ENCODE peak calls at places on chromosomes 13 and 19, in ten cellular contexts. J, Y, L, M, F, S, T, E, K and V are unnamed samples.

GRCh38 chr19:14437578-14438140 is 4.6 kb downstream of the PKN1 start:
- DNase-seq in J (no peak), Y (no peak), L (no peak), M (no peak), F (no peak), S (no peak), T (peak), E (no peak), K (peak), V (peak)

GRCh38 chr19:16873603-16874002 is 15.2 kb upstream of the F2RL3 start:
- DNase-seq in J (no peak), Y (no peak), L (no peak), M (no peak), F (no peak), S (no peak), T (no peak), E (no peak), K (no peak), V (no peak)

GRCh38 chr19:1992759-1993260 is 22.7 kb downstream of the BTBD2 start:
- DNase-seq in J (peak), Y (no peak), L (peak), M (no peak), F (no peak), S (no peak), T (peak), E (no peak), K (no peak), V (no peak)

GRCh38 chr19:38502410-38503143 is 69.1 kb downstream of the RYR1 start:
- DNase-seq in J (no peak), Y (no peak), L (no peak), M (no peak), F (no peak), S (no peak), T (no peak), E (no peak), K (no peak), V (no peak)

GRCh38 chr13:88544836-88545235 is 873.7 kb downstream of the SLITRK5 start:
- DNase-seq in J (no peak), Y (no peak), L (no peak), M (no peak), F (no peak), S (no peak), T (no peak), E (no peak), K (no peak), V (peak)

GRCh38 chr19:29400917-29401711 is 124.7 kb upstream of the VSTM2B start:
- DNase-seq in J (no peak), Y (no peak), L (no peak), M (no peak), F (no peak), S (no peak), T (no peak), E (no peak), K (no peak), V (no peak)

GRCh38 chr19:35265126-35265995 is 3.4 kb upstream of the USF2 start:
- DNase-seq in J (peak), Y (peak), L (peak), M (no peak), F (no peak), S (no peak), T (no peak), E (peak), K (no peak), V (no peak)

GRCh38 chr19:6610934-6611370 is 20.0 kb upstream of the CD70 start:
- DNase-seq in J (no peak), Y (no peak), L (no peak), M (peak), F (no peak), S (peak), T (peak), E (no peak), K (peak), V (peak)

GRCh38 chr19:45955905-45956608 is 17.6 kb downstream of the NOVA2 start:
- DNase-seq in J (no peak), Y (no peak), L (no peak), M (peak), F (no peak), S (peak), T (no peak), E (no peak), K (peak), V (no peak)

GRCh38 chr19:34676697-34677385 is at the start of gene SCGB2B2:
- DNase-seq in J (peak), Y (peak), L (no peak), M (peak), F (peak), S (no peak), T (no peak), E (peak), K (no peak), V (peak)

GRCh38 chr13:36706755-36707154 is 32.9 kb downstream of the SERTM1 start:
- DNase-seq in J (no peak), Y (no peak), L (no peak), M (no peak), F (no peak), S (peak), T (peak), E (no peak), K (peak), V (peak)